ENCODE peak calls at places on chromosomes 4 and X, in five cellular contexts. One of them, this sample, is unnamed.

GRCh38 chrX:147180886-147181285 is 366.3 kb upstream of the CXorf51A start:
- DNase-seq in head of caudate nucleus: no peak
- DNase-seq in osteocyte: no peak
- DNase-seq in H4: no peak
- DNase-seq in kidney glomerular epithelial cell: no peak
- DNase-seq in this sample: no peak

GRCh38 chr4:38306482-38307071 is 346.4 kb downstream of the PTTG2 start:
- DNase-seq in head of caudate nucleus: no peak
- DNase-seq in osteocyte: no peak
- DNase-seq in H4: no peak
- DNase-seq in kidney glomerular epithelial cell: no peak
- DNase-seq in this sample: no peak

GRCh38 chr4:111778543-111778942 is 366.7 kb upstream of the FAM241A start:
- DNase-seq in head of caudate nucleus: no peak
- DNase-seq in osteocyte: no peak
- DNase-seq in H4: peak; percentile 21
- DNase-seq in kidney glomerular epithelial cell: no peak
- DNase-seq in this sample: peak; percentile 4

GRCh38 chr4:176584031-176584430 is 208.7 kb downstream of the VEGFC start:
- DNase-seq in head of caudate nucleus: no peak
- DNase-seq in osteocyte: no peak
- DNase-seq in H4: no peak
- DNase-seq in kidney glomerular epithelial cell: no peak
- DNase-seq in this sample: no peak

GRCh38 chrX:151402719-151403390 is 5.8 kb downstream of the VMA21 start:
- DNase-seq in head of caudate nucleus: no peak
- DNase-seq in osteocyte: no peak
- DNase-seq in H4: no peak
- DNase-seq in kidney glomerular epithelial cell: no peak
- DNase-seq in this sample: no peak

GRCh38 chrX:104253567-104254441 is 929 bp downstream of the ESX1 start:
- DNase-seq in head of caudate nucleus: no peak
- DNase-seq in osteocyte: no peak
- DNase-seq in H4: no peak
- DNase-seq in kidney glomerular epithelial cell: no peak
- DNase-seq in this sample: peak; percentile 1

GRCh38 chrX:132613801-132614200 is 125.0 kb upstream of the MBNL3 start:
- DNase-seq in head of caudate nucleus: no peak
- DNase-seq in osteocyte: no peak
- DNase-seq in H4: no peak
- DNase-seq in kidney glomerular epithelial cell: no peak
- DNase-seq in this sample: no peak

GRCh38 chr4:174631901-174632758 is 109.8 kb upstream of the HPGD start:
- DNase-seq in head of caudate nucleus: peak; percentile 34
- DNase-seq in osteocyte: no peak
- DNase-seq in H4: peak; percentile 33
- DNase-seq in kidney glomerular epithelial cell: peak; percentile 58
- DNase-seq in this sample: peak; percentile 66

GRCh38 chr4:97150966-97151365 is 992.3 kb downstream of the STPG2 start:
- DNase-seq in head of caudate nucleus: no peak
- DNase-seq in osteocyte: no peak
- DNase-seq in H4: no peak
- DNase-seq in kidney glomerular epithelial cell: no peak
- DNase-seq in this sample: no peak

GRCh38 chr4:32140636-32141035 is 1420.5 kb downstream of the PCDH7 start:
- DNase-seq in head of caudate nucleus: no peak
- DNase-seq in osteocyte: no peak
- DNase-seq in H4: peak; percentile 95
- DNase-seq in kidney glomerular epithelial cell: peak; percentile 72
- DNase-seq in this sample: peak; percentile 16

GRCh38 chrX:53047228-53047627 is 1.4 kb upstream of the GPR173 start:
- DNase-seq in head of caudate nucleus: no peak
- DNase-seq in osteocyte: no peak
- DNase-seq in H4: no peak
- DNase-seq in kidney glomerular epithelial cell: no peak
- DNase-seq in this sample: no peak

GRCh38 chrX:56792270-56793111 is 63.4 kb downstream of the NBDY start:
- DNase-seq in head of caudate nucleus: no peak
- DNase-seq in osteocyte: no peak
- DNase-seq in H4: no peak
- DNase-seq in kidney glomerular epithelial cell: no peak
- DNase-seq in this sample: no peak

GRCh38 chr4:48429709-48430474 is 53.3 kb upstream of the SLC10A4 start:
- DNase-seq in head of caudate nucleus: no peak
- DNase-seq in osteocyte: no peak
- DNase-seq in H4: no peak
- DNase-seq in kidney glomerular epithelial cell: no peak
- DNase-seq in this sample: no peak

GRCh38 chr4:38106301-38106700 is 146.1 kb downstream of the PTTG2 start:
- DNase-seq in head of caudate nucleus: no peak
- DNase-seq in osteocyte: no peak
- DNase-seq in H4: no peak
- DNase-seq in kidney glomerular epithelial cell: no peak
- DNase-seq in this sample: no peak

GRCh38 chr4:88457307-88458090 is 580 bp downstream of the HERC5 start:
- DNase-seq in head of caudate nucleus: peak; percentile 18
- DNase-seq in osteocyte: no peak
- DNase-seq in H4: peak; percentile 8
- DNase-seq in kidney glomerular epithelial cell: no peak
- DNase-seq in this sample: peak; percentile 21

GRCh38 chrX:66000178-66000577 is 39.7 kb downstream of the VSIG4 start:
- DNase-seq in head of caudate nucleus: no peak
- DNase-seq in osteocyte: no peak
- DNase-seq in H4: no peak
- DNase-seq in kidney glomerular epithelial cell: no peak
- DNase-seq in this sample: no peak

GRCh38 chr4:158035662-158036195 is 137.1 kb downstream of the GASK1B start:
- DNase-seq in head of caudate nucleus: no peak
- DNase-seq in osteocyte: no peak
- DNase-seq in H4: no peak
- DNase-seq in kidney glomerular epithelial cell: no peak
- DNase-seq in this sample: no peak

GRCh38 chr4:26141916-26142638 is 178.7 kb upstream of the RBPJ start:
- DNase-seq in head of caudate nucleus: peak; percentile 18
- DNase-seq in osteocyte: peak; percentile 85
- DNase-seq in H4: peak; percentile 36
- DNase-seq in kidney glomerular epithelial cell: no peak
- DNase-seq in this sample: peak; percentile 72

GRCh38 chr4:122710434-122711308 is 21.8 kb upstream of the BBS12 start:
- DNase-seq in head of caudate nucleus: no peak
- DNase-seq in osteocyte: no peak
- DNase-seq in H4: no peak
- DNase-seq in kidney glomerular epithelial cell: no peak
- DNase-seq in this sample: no peak